ENCODE peak calls at places on chromosomes 12 and 14, in ten cellular contexts. N is A673, L is WERI-Rb-1, F is tibial artery, K is cardiac muscle cell, V is GM13976, Z is fibroblast of pulmonary artery, X is choroid plexus epithelial cell, M is pancreas, H is AG10803. E is an unnamed sample.

GRCh38 chr14:69937367-69937777 is 58.2 kb downstream of the SMOC1 start:
- DNase-seq in K (peak), H (no peak), V (no peak), F (no peak), Z (no peak), L (peak), X (no peak), N (no peak), M (no peak), E (no peak)

GRCh38 chr14:30621354-30621953 is 665 bp upstream of the SCFD1 start:
- DNase-seq in Z (peak), K (peak), N (peak), X (peak), F (no peak), H (peak), V (peak), M (no peak), L (no peak), E (no peak)

GRCh38 chr12:11719678-11720099 is 70.2 kb downstream of the ETV6 start:
- DNase-seq in K (no peak), M (no peak), V (no peak), F (peak), H (peak), L (no peak), X (peak), N (peak), Z (peak), E (no peak)

GRCh38 chr14:100292301-100292775 is 13.9 kb downstream of the SLC25A29 start:
- DNase-seq in V (no peak), H (no peak), F (peak), X (no peak), L (no peak), K (no peak), N (no peak), M (no peak), Z (no peak), E (no peak)

GRCh38 chr14:82806426-82806825 is 1272.8 kb upstream of the SEL1L start:
- DNase-seq in V (no peak), L (no peak), Z (no peak), X (no peak), F (no peak), M (no peak), H (no peak), N (no peak), K (no peak), E (no peak)

GRCh38 chr14:90495357-90496276 is 98.8 kb downstream of the CALM1 start:
- DNase-seq in K (peak), V (peak), M (no peak), X (peak), H (peak), F (no peak), N (peak), Z (peak), L (no peak), E (peak)

GRCh38 chr12:62808166-62808879 is 126.6 kb downstream of the PPM1H start:
- DNase-seq in N (no peak), K (no peak), M (no peak), F (no peak), V (peak), Z (no peak), L (peak), X (no peak), H (no peak), E (no peak)

GRCh38 chr12:80040075-80040738 is 59.1 kb upstream of the OTOGL start:
- DNase-seq in H (peak), F (no peak), K (no peak), M (no peak), X (peak), N (peak), V (no peak), Z (peak), L (no peak), E (no peak)

GRCh38 chr14:95256011-95256775 is 63.5 kb downstream of the CLMN start:
- DNase-seq in L (no peak), V (no peak), F (no peak), N (peak), Z (no peak), M (no peak), K (no peak), H (no peak), X (no peak), E (no peak)

GRCh38 chr12:108583971-108584370 is 13.9 kb downstream of the TMEM119 start:
- DNase-seq in Z (no peak), K (no peak), X (no peak), F (no peak), H (no peak), L (peak), V (peak), N (no peak), M (no peak), E (no peak)

GRCh38 chr14:61140271-61140670 is 140.9 kb downstream of the TMEM30B start:
- DNase-seq in N (no peak), X (peak), V (no peak), L (no peak), K (no peak), M (no peak), H (no peak), F (no peak), Z (no peak), E (no peak)

GRCh38 chr12:57418255-57418654 is 12.6 kb downstream of the R3HDM2 start:
- DNase-seq in N (no peak), L (no peak), Z (no peak), K (no peak), V (no peak), H (no peak), X (no peak), F (no peak), M (no peak), E (no peak)

GRCh38 chr12:47267571-47267970 is 187.8 kb upstream of the AMIGO2 start:
- DNase-seq in H (peak), M (no peak), N (no peak), F (no peak), L (no peak), V (no peak), Z (no peak), K (no peak), X (no peak), E (no peak)

GRCh38 chr14:93319494-93319893 is 13.3 kb downstream of the BTBD7 start:
- DNase-seq in H (no peak), Z (no peak), V (no peak), M (no peak), N (no peak), X (no peak), L (no peak), F (no peak), K (no peak), E (no peak)

GRCh38 chr12:114069507-114069906 is 103.4 kb upstream of the RBM19 start:
- DNase-seq in H (no peak), F (no peak), N (no peak), L (no peak), X (no peak), V (no peak), M (no peak), Z (no peak), K (no peak), E (no peak)

GRCh38 chr12:56932146-56932545 is 2.1 kb downstream of the SDR9C7 start:
- DNase-seq in X (no peak), V (no peak), Z (peak), L (no peak), M (no peak), F (no peak), N (no peak), K (no peak), H (no peak), E (no peak)

GRCh38 chr12:115468087-115468510 is 784.1 kb upstream of the TBX3 start:
- DNase-seq in K (no peak), V (no peak), N (no peak), L (no peak), F (no peak), Z (peak), M (no peak), H (no peak), X (peak), E (no peak)

GRCh38 chr14:49549881-49550280 is 36.3 kb downstream of the RPS29 start:
- DNase-seq in Z (no peak), X (peak), N (peak), L (peak), M (no peak), V (no peak), F (no peak), H (peak), K (no peak), E (no peak)

GRCh38 chr12:96434107-96434506 is 33.9 kb upstream of the CDK17 start:
- DNase-seq in M (no peak), F (no peak), X (peak), K (no peak), N (no peak), H (peak), L (no peak), Z (peak), V (peak), E (peak)

GRCh38 chr12:100752841-100753240 is 41.7 kb upstream of the ANO4 start:
- DNase-seq in K (no peak), X (no peak), Z (peak), M (no peak), F (no peak), H (peak), N (no peak), L (no peak), V (no peak), E (no peak)

GRCh38 chr12:76874491-76875190 is 4.2 kb downstream of the CSRP2 start:
- DNase-seq in X (no peak), F (no peak), K (no peak), M (no peak), V (no peak), H (no peak), Z (no peak), N (no peak), L (no peak), E (no peak)

GRCh38 chr12:108657130-108657745 is 23.5 kb upstream of the SELPLG start:
- DNase-seq in L (peak), M (no peak), Z (no peak), X (no peak), N (no peak), V (no peak), F (no peak), H (no peak), K (no peak), E (no peak)

GRCh38 chr14:101736071-101736470 is 25.4 kb upstream of the PPP2R5C start:
- DNase-seq in V (no peak), M (no peak), Z (no peak), L (no peak), F (no peak), K (no peak), N (no peak), H (no peak), X (no peak), E (no peak)

GRCh38 chr12:124397399-124397679 is 102.4 kb downstream of the RFLNA start:
- DNase-seq in L (peak), H (no peak), F (no peak), N (no peak), Z (no peak), M (no peak), X (no peak), V (no peak), K (no peak), E (no peak)

GRCh38 chr14:67766035-67766680 is 50.2 kb downstream of the ZFYVE26 start:
- DNase-seq in K (no peak), H (no peak), M (peak), N (no peak), F (peak), V (no peak), Z (no peak), L (peak), X (no peak), E (no peak)

GRCh38 chr12:108525681-108526080 is 10.6 kb downstream of the FICD start:
- DNase-seq in F (no peak), L (no peak), K (no peak), Z (no peak), N (no peak), X (peak), H (peak), V (no peak), M (no peak), E (no peak)

GRCh38 chr12:20578142-20578541 is 117.0 kb upstream of the SLCO1C1 start:
- DNase-seq in M (no peak), F (no peak), L (no peak), V (no peak), H (no peak), X (no peak), K (no peak), N (no peak), Z (no peak), E (no peak)

GRCh38 chr12:110046451-110047187 is 1.7 kb downstream of the C12orf76 start:
- DNase-seq in L (no peak), F (no peak), X (peak), K (no peak), Z (no peak), V (no peak), M (no peak), N (no peak), H (no peak), E (no peak)

GRCh38 chr12:61536525-61536924 is 723.7 kb upstream of the USP15 start:
- DNase-seq in Z (no peak), K (no peak), X (no peak), L (no peak), V (no peak), F (no peak), N (no peak), H (no peak), M (peak), E (no peak)

GRCh38 chr12:51773145-51773869 is 75.2 kb downstream of the FIGNL2 start:
- DNase-seq in H (peak), F (no peak), K (no peak), Z (peak), M (no peak), X (peak), N (peak), L (no peak), V (no peak), E (no peak)

GRCh38 chr14:74519316-74520074 is 25.9 kb downstream of the ISCA2 start:
- DNase-seq in K (no peak), V (no peak), N (no peak), Z (no peak), H (no peak), F (no peak), X (peak), L (no peak), M (no peak), E (no peak)

GRCh38 chr12:109553471-109553870 is 19.8 kb downstream of the MMAB start:
- DNase-seq in Z (no peak), L (no peak), M (no peak), F (no peak), V (no peak), N (no peak), H (peak), X (no peak), K (no peak), E (no peak)

GRCh38 chr12:116257213-116257612 is 20.3 kb downstream of the MED13L start:
- DNase-seq in K (peak), Z (peak), X (peak), L (no peak), M (no peak), V (no peak), N (peak), F (no peak), H (no peak), E (no peak)

GRCh38 chr12:6295187-6295811 is 15.2 kb upstream of the PLEKHG6 start:
- DNase-seq in L (no peak), Z (peak), N (no peak), K (no peak), X (peak), F (no peak), M (no peak), V (no peak), H (peak), E (no peak)

GRCh38 chr14:65847065-65847847 is 434.7 kb downstream of the FUT8 start:
- DNase-seq in V (peak), F (no peak), Z (no peak), H (no peak), L (no peak), N (no peak), X (no peak), M (no peak), K (no peak), E (peak)

GRCh38 chr12:110721570-110721969 is 21.1 kb downstream of the PPP1CC start:
- DNase-seq in V (no peak), H (no peak), L (no peak), K (no peak), X (no peak), F (no peak), Z (no peak), N (no peak), M (no peak), E (no peak)

GRCh38 chr12:123150804-123151678 is at the start of gene PITPNM2:
- DNase-seq in M (peak), F (peak), N (peak), V (peak), X (peak), Z (peak), H (peak), L (peak), K (peak), E (peak)

GRCh38 chr14:70257526-70257925 is 68.8 kb upstream of the SLC8A3 start:
- DNase-seq in M (no peak), X (no peak), H (no peak), F (no peak), K (no peak), L (peak), N (peak), V (peak), Z (no peak), E (no peak)

GRCh38 chr14:77026166-77026929 is 2.2 kb downstream of the IRF2BPL start:
- DNase-seq in H (peak), M (peak), K (peak), L (no peak), F (peak), X (peak), N (peak), V (no peak), Z (peak), E (peak)

GRCh38 chr14:77025744-77026165 is 2.8 kb downstream of the IRF2BPL start:
- DNase-seq in N (peak), Z (no peak), L (no peak), M (peak), F (no peak), H (no peak), K (peak), V (no peak), X (no peak), E (no peak)

GRCh38 chr14:77022219-77022852 is 6.2 kb downstream of the IRF2BPL start:
- DNase-seq in X (no peak), M (no peak), V (peak), K (no peak), N (no peak), Z (no peak), F (no peak), H (no peak), L (no peak), E (no peak)

GRCh38 chr14:77024171-77024627 is 4.3 kb downstream of the IRF2BPL start:
- DNase-seq in Z (peak), M (no peak), N (peak), V (peak), K (peak), H (no peak), F (no peak), X (peak), L (no peak), E (peak)

GRCh38 chr14:77023001-77023996 is 5.2 kb downstream of the IRF2BPL start:
- DNase-seq in M (peak), H (peak), F (peak), K (peak), Z (peak), X (peak), N (peak), L (no peak), V (no peak), E (no peak)
- TF ChIP-seq CTCF in M (peak), H (peak), F (no peak), K (peak), Z (peak), X (peak), N (peak), L (no peak), V (no peak), E (no peak)

GRCh38 chr14:51244591-51244990 is 4.5 kb downstream of the TMX1 start:
- DNase-seq in N (no peak), M (no peak), V (no peak), Z (no peak), K (no peak), H (no peak), F (no peak), L (no peak), X (no peak), E (no peak)
- TF ChIP-seq CTCF in N (no peak), M (no peak), V (no peak), Z (no peak), K (no peak), H (no peak), F (no peak), L (no peak), X (no peak), E (no peak)

DNA sequence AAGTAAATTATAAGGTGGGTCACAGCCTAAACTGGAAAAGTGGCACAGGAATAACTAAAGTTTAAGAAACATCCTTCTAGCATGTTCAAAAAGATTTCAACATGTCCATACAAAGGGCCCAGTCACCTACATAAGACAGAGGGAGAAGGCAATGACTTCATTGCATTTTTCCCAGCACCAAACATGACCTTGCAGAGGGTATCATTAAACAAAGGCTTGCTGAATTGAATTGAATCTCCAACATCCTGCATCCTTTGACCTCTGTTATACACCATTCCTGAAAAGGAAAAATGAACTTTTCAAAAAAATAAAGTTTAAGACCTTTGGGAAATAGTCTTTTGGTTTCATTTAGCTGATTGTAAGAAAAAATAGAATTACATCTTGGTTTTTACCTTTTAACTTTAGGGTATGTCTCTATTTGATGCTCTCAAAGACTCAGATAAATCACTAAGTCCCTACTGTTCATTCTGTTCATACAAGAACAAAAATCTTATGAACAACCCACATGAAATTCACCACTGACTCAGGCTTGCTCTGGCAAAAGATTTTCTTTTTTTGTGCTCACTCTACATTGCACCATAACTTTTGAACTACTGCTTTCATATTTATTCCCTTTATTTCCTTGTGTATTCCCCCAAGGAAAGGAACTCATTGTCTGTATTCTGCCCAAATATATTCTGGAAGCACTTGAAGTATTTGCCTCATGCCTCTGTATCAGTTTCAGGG is 121.8 kb downstream of the DUSP6 start:
- DNase-seq in X (no peak), N (no peak), Z (peak), K (no peak), M (no peak), H (peak), V (no peak), F (no peak), L (no peak), E (no peak)
- TF ChIP-seq CTCF in X (no peak), N (no peak), Z (no peak), K (no peak), M (no peak), H (no peak), V (no peak), F (no peak), L (no peak), E (no peak)

DNA sequence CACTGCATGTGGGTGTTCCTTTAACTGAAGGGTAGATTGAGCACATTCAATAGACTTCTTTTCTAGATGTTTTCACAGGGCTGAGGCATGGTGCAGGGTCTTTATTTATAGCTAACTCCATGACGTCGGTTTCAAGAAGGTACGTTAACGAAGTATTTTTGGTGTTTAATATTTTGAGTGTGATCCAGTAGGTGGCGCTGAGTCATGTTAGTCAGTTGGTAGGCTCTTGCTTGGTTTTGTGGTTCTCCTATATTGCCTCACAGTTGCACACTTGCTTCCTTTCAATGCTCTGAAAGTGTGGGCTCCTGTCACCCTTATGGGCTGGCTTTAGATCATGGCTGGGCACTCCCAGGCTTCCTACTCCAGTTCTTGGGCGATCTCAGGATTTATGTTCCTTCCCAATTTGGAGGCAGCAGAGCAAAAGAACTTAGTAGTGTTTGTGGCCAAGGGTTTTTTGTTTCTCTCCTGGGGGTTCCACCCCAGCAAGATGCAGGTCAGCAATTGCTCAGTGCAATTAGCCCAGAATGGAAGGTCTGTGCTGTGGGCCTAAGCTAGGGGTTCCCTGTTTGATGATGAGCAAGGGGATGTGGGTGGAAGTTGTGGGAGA is 471.6 kb upstream of the FOXG1 start:
- DNase-seq in L (no peak), M (no peak), N (peak), F (no peak), V (no peak), Z (peak), K (peak), X (peak), H (no peak), E (no peak)
- TF ChIP-seq CTCF in L (peak), M (no peak), N (peak), F (no peak), V (no peak), Z (peak), K (peak), X (peak), H (no peak), E (no peak)

GRCh38 chr14:34539407-34540180 is at the start of gene EAPP:
- DNase-seq in N (peak), K (peak), Z (peak), L (peak), X (peak), F (peak), H (peak), M (peak), V (peak), E (peak)
- TF ChIP-seq CTCF in N (no peak), K (no peak), Z (no peak), L (no peak), X (no peak), F (no peak), H (no peak), M (no peak), V (no peak), E (no peak)